ENCODE peak calls at places on chromosome 22, in four cellular contexts. M, R, K and J are unnamed samples. For H3K4me1, the result is how much of the 10 kb centered on the place peaks cover.

GRCh38 chr22:46830841-46831240 is 68.4 kb downstream of the TBC1D22A start:
- DNase-seq in M (no peak), K (peak), R (peak), J (no peak)

GRCh38 chr22:30910358-30910757 is 58.2 kb downstream of the MORC2 start:
- DNase-seq in R (no peak), K (no peak), M (no peak), J (no peak)

GRCh38 chr22:31945971-31946680 is 1.8 kb downstream of the YWHAH start:
- DNase-seq in R (no peak), M (no peak), K (peak), J (peak)

GRCh38 chr22:31241936-31242335 is 29.8 kb downstream of the LIMK2 start:
- DNase-seq in M (no peak), R (no peak), K (peak), J (no peak)

GRCh38 chr22:19082793-19083192 is 39.4 kb downstream of the DGCR2 start:
- DNase-seq in M (no peak), K (no peak), R (no peak), J (no peak)

GRCh38 chr22:23984430-23984829 is 4.5 kb downstream of the GSTT2 start:
- DNase-seq in K (peak), M (no peak), R (no peak), J (peak)

GRCh38 chr22:49052023-49052538 is 775.6 kb downstream of the BRD1 start:
- DNase-seq in R (no peak), K (no peak), M (no peak), J (peak)

GRCh38 chr22:44245438-44245837 is 64.7 kb downstream of the PARVG start:
- DNase-seq in K (no peak), M (no peak), R (no peak), J (no peak)

GRCh38 chr22:22930571-22931556 is 43.2 kb downstream of the IGLL5 start:
- DNase-seq in R (no peak), K (no peak), M (no peak), J (no peak)
- H3K4me1 ChIP-seq in R (under half), K (under half), M (under half), J (under half)

GRCh38 chr22:33883561-33883960 is 36.7 kb downstream of the LARGE1 start:
- DNase-seq in M (no peak), K (no peak), R (no peak), J (no peak)
- H3K4me1 ChIP-seq in M (under half), K (under half), R (under half), J (under half)

GRCh38 chr22:39931271-39931670 is 28.9 kb upstream of the TMA7B start:
- DNase-seq in K (no peak), M (no peak), R (no peak), J (no peak)

GRCh38 chr22:39932166-39932565 is 28.0 kb upstream of the TMA7B start:
- DNase-seq in K (no peak), R (no peak), M (no peak), J (no peak)

GRCh38 chr22:39926175-39927152 is 25.6 kb downstream of the GRAP2 start:
- DNase-seq in R (no peak), M (peak), K (no peak), J (no peak)

GRCh38 chr22:39927544-39927943 is 26.7 kb downstream of the GRAP2 start:
- DNase-seq in R (no peak), K (no peak), M (no peak), J (no peak)

DNA sequence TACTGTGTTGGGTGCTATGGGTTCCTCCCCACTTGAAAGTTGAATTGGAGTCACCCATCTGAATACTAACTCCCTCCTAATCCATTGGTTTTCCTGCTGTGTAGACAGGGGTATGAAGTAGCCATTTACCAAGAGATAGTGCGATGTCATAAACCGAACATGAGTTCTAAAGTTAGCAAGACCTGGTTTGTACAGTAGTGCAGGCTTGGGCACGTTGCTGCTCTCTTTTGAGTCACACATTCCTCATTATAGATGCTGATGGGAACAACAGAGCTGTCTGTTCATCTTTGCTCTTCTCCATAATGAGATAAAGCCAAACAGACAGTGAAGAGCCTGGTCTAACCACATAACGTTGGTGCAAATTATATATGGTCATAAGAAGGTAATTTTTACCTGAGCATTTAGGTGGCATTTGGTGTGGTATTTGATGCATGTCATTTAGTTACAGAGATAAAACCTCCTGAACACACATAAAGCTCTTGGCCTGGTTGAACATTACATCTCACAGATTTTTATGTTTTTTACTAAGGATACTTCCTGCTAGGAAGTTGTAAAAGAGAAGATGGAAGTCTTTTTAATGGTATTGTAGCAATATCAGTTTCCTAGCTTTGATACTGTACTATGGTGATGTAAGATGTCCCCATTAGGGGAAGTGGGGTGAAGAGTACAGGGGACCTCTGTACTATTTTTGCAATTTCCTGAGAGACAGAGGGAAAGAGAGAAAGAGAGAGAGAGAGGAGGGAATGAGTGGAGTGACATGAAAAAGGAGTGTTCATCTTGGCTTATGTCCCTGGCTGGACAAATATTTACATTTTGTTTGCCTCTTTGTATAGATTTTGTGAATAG is 27.9 kb downstream of the GRAP2 start:
- DNase-seq in R (no peak), K (no peak), M (no peak), J (no peak)
- H3K4me1 ChIP-seq in R (under half), K (under half), M (under half), J (under half)

GRCh38 chr22:26555478-26555877 is 34.5 kb downstream of the TPST2 start:
- DNase-seq in K (no peak), M (no peak), R (no peak), J (no peak)
- H3K4me1 ChIP-seq in K (under half), M (half or more), R (under half), J (under half)

DNA sequence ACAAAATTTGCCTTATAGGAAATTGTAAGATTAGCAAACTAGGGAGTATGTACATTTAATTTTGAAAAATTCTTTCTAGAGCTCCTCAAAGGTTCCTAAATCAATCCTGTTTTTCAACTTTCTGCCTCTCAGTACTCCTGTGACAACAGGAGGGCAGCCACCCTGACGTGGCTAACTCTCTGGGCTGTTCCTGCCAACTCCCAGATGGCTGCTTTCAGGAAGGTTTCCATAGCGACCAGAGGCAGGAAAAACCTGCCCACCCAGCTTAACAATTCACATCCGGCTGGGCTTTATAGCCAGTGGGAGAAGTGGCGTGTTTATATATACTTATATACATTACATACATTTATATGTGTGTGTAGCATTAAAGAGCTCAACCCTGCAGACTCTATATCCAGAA is 26.5 kb downstream of the SGSM3 start:
- DNase-seq in K (peak), M (peak), R (no peak), J (peak)
- H3K4me1 ChIP-seq in K (under half), M (under half), R (under half), J (under half)

DNA sequence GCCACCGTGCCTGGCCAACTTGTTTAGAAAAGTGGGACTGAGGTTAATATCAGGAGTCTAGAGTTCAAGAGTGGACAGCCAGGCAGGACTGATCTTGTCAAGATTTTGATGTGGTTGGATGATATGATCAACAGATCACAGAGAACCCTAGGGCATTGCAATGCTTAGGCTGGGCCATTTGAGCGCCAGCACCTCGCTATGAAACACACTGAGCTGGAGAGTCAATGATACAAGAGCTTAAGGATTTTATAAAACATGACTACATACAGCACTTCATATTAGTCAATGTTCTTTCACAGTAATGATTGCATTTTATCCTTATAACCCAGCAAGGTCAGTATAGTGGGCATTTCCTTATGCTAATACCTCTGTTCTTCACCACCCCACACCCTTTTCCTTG is 15.4 kb upstream of the PEX26 start:
- DNase-seq in K (no peak), R (no peak), M (no peak), J (no peak)
- H3K4me1 ChIP-seq in K (under half), R (half or more), M (under half), J (under half)

GRCh38 chr22:36238348-36239149 is 778 bp downstream of the APOL2 start:
- DNase-seq in M (peak), K (no peak), R (no peak), J (peak)
- H3K4me1 ChIP-seq in M (under half), K (under half), R (under half), J (under half)

GRCh38 chr22:29753808-29754657 is 12.8 kb downstream of the ZMAT5 start:
- DNase-seq in K (no peak), M (no peak), R (no peak), J (no peak)
- H3K4me1 ChIP-seq in K (under half), M (under half), R (under half), J (under half)